ENCODE peak calls at places on chromosome 19, in five cellular contexts. One of them, this sample, is unnamed.

GRCh38 chr19:23916991-23917390 is 2.3 kb downstream of the ZNF726 start:
- DNase-seq in CD8-positive, alpha-beta T cell: no peak
- DNase-seq in CD4-positive, CD25-positive, alpha-beta regulatory T cell: no peak
- DNase-seq in A549: no peak
- DNase-seq in uterus: no peak
- DNase-seq in this sample: no peak

GRCh38 chr19:45598267-45599011 is 3.6 kb downstream of the GPR4 start:
- DNase-seq in CD8-positive, alpha-beta T cell: no peak
- DNase-seq in CD4-positive, CD25-positive, alpha-beta regulatory T cell: no peak
- DNase-seq in A549: no peak
- DNase-seq in uterus: peak; percentile 30
- DNase-seq in this sample: no peak

GRCh38 chr19:49879243-49879960 is 1.9 kb downstream of the TBC1D17 start:
- DNase-seq in CD8-positive, alpha-beta T cell: no peak
- DNase-seq in CD4-positive, CD25-positive, alpha-beta regulatory T cell: peak; percentile 41
- DNase-seq in A549: peak; percentile 73
- DNase-seq in uterus: peak; percentile 24
- DNase-seq in this sample: no peak

GRCh38 chr19:14432817-14433453 is at the start of gene PKN1:
- DNase-seq in CD8-positive, alpha-beta T cell: no peak
- DNase-seq in CD4-positive, CD25-positive, alpha-beta regulatory T cell: peak; percentile 51
- DNase-seq in A549: peak; percentile 29
- DNase-seq in uterus: peak; percentile 48
- DNase-seq in this sample: no peak

GRCh38 chr19:29889702-29890101 is 52.3 kb upstream of the URI1 start:
- DNase-seq in CD8-positive, alpha-beta T cell: no peak
- DNase-seq in CD4-positive, CD25-positive, alpha-beta regulatory T cell: no peak
- DNase-seq in A549: no peak
- DNase-seq in uterus: no peak
- DNase-seq in this sample: no peak

GRCh38 chr19:42271861-42272534 is 2.9 kb downstream of the CIC start:
- DNase-seq in CD8-positive, alpha-beta T cell: peak; percentile 16
- DNase-seq in CD4-positive, CD25-positive, alpha-beta regulatory T cell: no peak
- DNase-seq in A549: no peak
- DNase-seq in uterus: no peak
- DNase-seq in this sample: no peak

GRCh38 chr19:43624933-43625332 is 5.5 kb upstream of the ZNF428 start:
- DNase-seq in CD8-positive, alpha-beta T cell: peak; percentile 93
- DNase-seq in CD4-positive, CD25-positive, alpha-beta regulatory T cell: peak; percentile 89
- DNase-seq in A549: peak; percentile 49
- DNase-seq in uterus: no peak
- DNase-seq in this sample: peak; percentile 40

GRCh38 chr19:28049875-28050274 is 1163.1 kb downstream of the UQCRFS1 start:
- DNase-seq in CD8-positive, alpha-beta T cell: no peak
- DNase-seq in CD4-positive, CD25-positive, alpha-beta regulatory T cell: no peak
- DNase-seq in A549: no peak
- DNase-seq in uterus: no peak
- DNase-seq in this sample: no peak

GRCh38 chr19:34120846-34121639 is 51.3 kb upstream of the LSM14A start:
- DNase-seq in CD8-positive, alpha-beta T cell: peak; percentile 42
- DNase-seq in CD4-positive, CD25-positive, alpha-beta regulatory T cell: peak; percentile 69
- DNase-seq in A549: peak; percentile 77
- DNase-seq in uterus: no peak
- DNase-seq in this sample: no peak

GRCh38 chr19:14496029-14496848 is at the start of gene GIPC1:
- DNase-seq in CD8-positive, alpha-beta T cell: peak; percentile 80
- DNase-seq in CD4-positive, CD25-positive, alpha-beta regulatory T cell: peak; percentile 86
- DNase-seq in A549: peak; percentile 98
- DNase-seq in uterus: peak; percentile 96
- DNase-seq in this sample: peak; percentile 98

GRCh38 chr19:58252102-58252685 is 23.5 kb downstream of the ZNF544 start:
- DNase-seq in CD8-positive, alpha-beta T cell: no peak
- DNase-seq in CD4-positive, CD25-positive, alpha-beta regulatory T cell: peak; percentile 19
- DNase-seq in A549: peak; percentile 67
- DNase-seq in uterus: no peak
- DNase-seq in this sample: no peak

GRCh38 chr19:15828121-15828620 is 12.7 kb upstream of the OR10H1 start:
- DNase-seq in CD8-positive, alpha-beta T cell: no peak
- DNase-seq in CD4-positive, CD25-positive, alpha-beta regulatory T cell: no peak
- DNase-seq in A549: no peak
- DNase-seq in uterus: no peak
- DNase-seq in this sample: no peak

GRCh38 chr19:55316646-55317045 is 8.5 kb downstream of the TMEM150B start:
- DNase-seq in CD8-positive, alpha-beta T cell: no peak
- DNase-seq in CD4-positive, CD25-positive, alpha-beta regulatory T cell: no peak
- DNase-seq in A549: no peak
- DNase-seq in uterus: no peak
- DNase-seq in this sample: no peak

GRCh38 chr19:3320354-3320670 is 46.1 kb upstream of the NFIC start:
- DNase-seq in CD8-positive, alpha-beta T cell: no peak
- DNase-seq in CD4-positive, CD25-positive, alpha-beta regulatory T cell: no peak
- DNase-seq in A549: no peak
- DNase-seq in uterus: no peak
- DNase-seq in this sample: no peak

GRCh38 chr19:30696514-30696913 is 324.3 kb downstream of the ZNF536 start:
- DNase-seq in CD8-positive, alpha-beta T cell: no peak
- DNase-seq in CD4-positive, CD25-positive, alpha-beta regulatory T cell: peak; percentile 5
- DNase-seq in A549: peak; percentile 78
- DNase-seq in uterus: no peak
- DNase-seq in this sample: no peak

GRCh38 chr19:1815605-1816529 is 3.8 kb upstream of the ATP8B3 start:
- DNase-seq in CD8-positive, alpha-beta T cell: no peak
- DNase-seq in CD4-positive, CD25-positive, alpha-beta regulatory T cell: no peak
- DNase-seq in A549: no peak
- DNase-seq in uterus: no peak
- DNase-seq in this sample: no peak

GRCh38 chr19:1813837-1814217 is 1.8 kb upstream of the ATP8B3 start:
- DNase-seq in CD8-positive, alpha-beta T cell: no peak
- DNase-seq in CD4-positive, CD25-positive, alpha-beta regulatory T cell: no peak
- DNase-seq in A549: no peak
- DNase-seq in uterus: no peak
- DNase-seq in this sample: no peak

GRCh38 chr19:1814833-1815604 is 2.9 kb upstream of the ATP8B3 start:
- DNase-seq in CD8-positive, alpha-beta T cell: no peak
- DNase-seq in CD4-positive, CD25-positive, alpha-beta regulatory T cell: no peak
- DNase-seq in A549: no peak
- DNase-seq in uterus: no peak
- DNase-seq in this sample: no peak

GRCh38 chr19:1813197-1813836 is 1.2 kb upstream of the ATP8B3 start:
- DNase-seq in CD8-positive, alpha-beta T cell: no peak
- DNase-seq in CD4-positive, CD25-positive, alpha-beta regulatory T cell: no peak
- DNase-seq in A549: no peak
- DNase-seq in uterus: peak; percentile 13
- DNase-seq in this sample: no peak

GRCh38 chr19:1814391-1814790 is 2.3 kb upstream of the ATP8B3 start:
- DNase-seq in CD8-positive, alpha-beta T cell: no peak
- DNase-seq in CD4-positive, CD25-positive, alpha-beta regulatory T cell: no peak
- DNase-seq in A549: no peak
- DNase-seq in uterus: no peak
- DNase-seq in this sample: no peak
- H3K4me1 ChIP-seq in CD8-positive, alpha-beta T cell: peaks cover 12% of the 10 kb centered on the region
- H3K4me1 ChIP-seq in CD4-positive, CD25-positive, alpha-beta regulatory T cell: peaks cover 20% of the 10 kb centered on the region
- H3K4me1 ChIP-seq in A549: peaks cover 13% of the 10 kb centered on the region
- H3K4me1 ChIP-seq in uterus: no peaks in the 10 kb centered on the region
- H3K4me1 ChIP-seq in this sample: no peaks in the 10 kb centered on the region

DNA sequence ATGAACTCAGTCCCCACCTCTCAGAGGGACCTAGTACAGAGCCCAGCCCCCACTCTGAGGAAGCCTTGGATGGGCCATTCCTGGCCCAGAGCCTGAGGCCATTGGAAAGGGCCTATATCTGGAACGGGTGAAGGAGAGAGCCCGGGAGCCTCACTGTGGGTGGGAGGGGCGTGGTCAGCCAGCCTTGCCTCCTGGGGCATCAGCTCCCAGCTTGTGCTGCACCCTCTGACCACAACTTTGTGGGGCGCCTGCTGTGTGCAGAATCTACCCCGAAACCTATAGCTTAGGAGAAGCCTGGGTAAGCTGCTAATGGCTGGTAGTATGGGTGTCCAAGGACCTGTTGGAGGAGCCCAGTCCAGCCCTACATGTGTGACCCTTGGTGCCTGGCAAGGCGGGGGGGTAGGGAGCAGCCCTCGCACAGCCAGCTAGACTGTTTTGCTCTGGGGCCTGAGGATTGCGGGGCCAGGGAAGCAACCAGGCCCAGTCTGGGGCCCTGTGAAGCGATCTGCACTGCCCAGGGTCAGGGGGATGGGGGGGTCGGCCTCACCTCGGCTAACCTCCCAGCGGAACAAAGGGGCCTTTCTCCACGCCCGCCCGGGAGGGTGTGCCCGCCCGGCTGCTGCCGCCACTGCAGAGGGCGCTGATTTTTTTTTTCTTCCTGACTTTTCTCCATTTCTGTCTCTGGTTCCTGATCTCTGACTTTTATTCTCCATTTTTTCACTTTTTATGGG is 42.3 kb downstream of the LYL1 start:
- DNase-seq in CD8-positive, alpha-beta T cell: no peak
- DNase-seq in CD4-positive, CD25-positive, alpha-beta regulatory T cell: no peak
- DNase-seq in A549: no peak
- DNase-seq in uterus: no peak
- DNase-seq in this sample: no peak
- H3K27ac ChIP-seq in CD8-positive, alpha-beta T cell: no peak overlapping the region
- H3K27ac ChIP-seq in CD4-positive, CD25-positive, alpha-beta regulatory T cell: no peak overlapping the region
- H3K27ac ChIP-seq in A549: peak overlapping the region; percentile 89
- H3K27ac ChIP-seq in uterus: peak overlapping the region; percentile 100
- H3K27ac ChIP-seq in this sample: peak overlapping the region; percentile 41

GRCh38 chr19:5035817-5036732 is 67.2 kb downstream of the KDM4B start:
- DNase-seq in CD8-positive, alpha-beta T cell: no peak
- DNase-seq in CD4-positive, CD25-positive, alpha-beta regulatory T cell: no peak
- DNase-seq in A549: no peak
- DNase-seq in uterus: no peak
- DNase-seq in this sample: no peak

GRCh38 chr19:5038631-5039271 is 69.8 kb downstream of the KDM4B start:
- DNase-seq in CD8-positive, alpha-beta T cell: no peak
- DNase-seq in CD4-positive, CD25-positive, alpha-beta regulatory T cell: peak; percentile 27
- DNase-seq in A549: peak; percentile 54
- DNase-seq in uterus: no peak
- DNase-seq in this sample: no peak

GRCh38 chr19:5036733-5037681 is 68.1 kb downstream of the KDM4B start:
- DNase-seq in CD8-positive, alpha-beta T cell: no peak
- DNase-seq in CD4-positive, CD25-positive, alpha-beta regulatory T cell: no peak
- DNase-seq in A549: no peak
- DNase-seq in uterus: no peak
- DNase-seq in this sample: no peak

GRCh38 chr19:5039642-5040543 is 71.0 kb downstream of the KDM4B start:
- DNase-seq in CD8-positive, alpha-beta T cell: no peak
- DNase-seq in CD4-positive, CD25-positive, alpha-beta regulatory T cell: no peak
- DNase-seq in A549: no peak
- DNase-seq in uterus: no peak
- DNase-seq in this sample: no peak

DNA sequence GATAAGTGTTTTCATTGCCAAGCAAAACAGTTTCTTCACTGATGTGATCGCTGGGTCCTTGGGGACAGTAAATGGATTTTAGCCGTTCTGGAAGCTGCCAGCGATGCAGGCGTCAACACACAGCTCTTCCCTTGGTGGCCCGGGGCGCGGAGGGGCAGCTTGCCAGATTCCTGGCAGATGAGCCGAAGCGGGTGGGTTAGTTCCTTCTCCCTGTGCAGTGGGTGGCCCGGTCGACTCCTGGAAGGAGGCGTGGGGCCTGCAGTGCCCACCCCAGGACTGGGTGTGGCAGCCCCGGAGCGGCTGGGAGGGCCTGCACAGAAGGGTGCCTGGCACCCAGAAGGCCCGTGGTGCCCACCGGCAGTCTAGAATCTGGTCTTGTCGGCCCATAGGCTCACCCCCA is 69.0 kb downstream of the KDM4B start:
- DNase-seq in CD8-positive, alpha-beta T cell: no peak
- DNase-seq in CD4-positive, CD25-positive, alpha-beta regulatory T cell: no peak
- DNase-seq in A549: no peak
- DNase-seq in uterus: no peak
- DNase-seq in this sample: no peak
- H3K4me1 ChIP-seq in CD8-positive, alpha-beta T cell: no peaks in the 10 kb centered on the region
- H3K4me1 ChIP-seq in CD4-positive, CD25-positive, alpha-beta regulatory T cell: no peaks in the 10 kb centered on the region
- H3K4me1 ChIP-seq in A549: no peaks in the 10 kb centered on the region
- H3K4me1 ChIP-seq in uterus: no peaks in the 10 kb centered on the region
- H3K4me1 ChIP-seq in this sample: peaks cover 2% of the 10 kb centered on the region

DNA sequence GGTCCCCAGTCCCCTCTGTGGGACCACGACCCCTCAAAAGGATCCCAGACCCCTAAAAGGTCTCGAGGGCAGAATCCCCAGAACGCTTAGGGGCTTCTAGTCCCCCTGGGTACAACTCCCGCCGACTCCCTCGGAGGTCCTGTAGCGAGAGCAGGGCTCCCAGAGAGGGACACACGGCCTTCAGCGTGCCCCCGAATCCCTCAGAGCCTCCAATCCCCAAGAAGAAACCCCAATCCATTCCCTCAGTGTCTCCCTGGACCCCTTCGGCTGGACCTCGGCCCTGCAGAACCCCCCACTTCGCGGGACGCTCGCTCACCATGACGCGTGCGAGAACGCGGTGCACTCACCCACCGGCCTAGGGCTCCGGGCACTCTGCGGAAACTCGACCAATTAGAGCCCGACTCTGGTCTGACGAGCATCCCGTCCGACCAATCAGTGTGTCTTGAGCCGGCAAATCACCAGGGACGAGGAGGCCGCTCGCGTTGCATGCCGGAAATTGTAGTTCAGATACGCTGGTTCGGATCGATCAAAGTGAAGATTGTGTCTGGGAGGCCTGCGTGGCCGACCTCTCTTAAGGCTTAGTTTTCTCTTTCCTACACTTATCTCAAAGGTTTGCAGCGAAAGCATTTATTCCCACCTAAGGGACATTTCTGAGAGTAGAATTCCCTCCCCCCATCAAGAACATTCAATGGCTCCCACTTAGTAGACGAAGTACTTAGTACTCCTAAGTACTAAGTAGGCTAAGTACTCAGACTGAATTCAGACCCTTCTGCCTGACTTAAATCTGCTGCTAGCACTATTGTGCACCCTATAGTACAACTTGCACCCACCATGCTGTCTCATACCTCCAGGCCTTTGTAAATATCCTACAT is at the start of gene TMEM161A:
- DNase-seq in CD8-positive, alpha-beta T cell: peak; percentile 96
- DNase-seq in CD4-positive, CD25-positive, alpha-beta regulatory T cell: peak; percentile 99
- DNase-seq in A549: peak; percentile 98
- DNase-seq in uterus: peak; percentile 98
- DNase-seq in this sample: peak; percentile 99
- H3K27ac ChIP-seq in CD8-positive, alpha-beta T cell: peak within 1 kb of the TSS; percentile 77
- H3K27ac ChIP-seq in CD4-positive, CD25-positive, alpha-beta regulatory T cell: peak within 1 kb of the TSS; percentile 57
- H3K27ac ChIP-seq in A549: peak within 1 kb of the TSS; percentile 96
- H3K27ac ChIP-seq in uterus: peak within 1 kb of the TSS; percentile 67
- H3K27ac ChIP-seq in this sample: peak within 1 kb of the TSS; percentile 79

This sample was measured in lung.